ENCODE peak calls at places on chromosomes 1 and 21, in four cellular contexts. E is brain microvascular endothelial cell, I is fibroblast of lung, J is kidney epithelial cell. T is an unnamed sample.

GRCh38 chr1:34983700-34984355 is 1.3 kb downstream of the TMEM35B start:
- DNase-seq in E (no peak), I (no peak), J (no peak), T (no peak)

GRCh38 chr1:225418059-225418458 is 9.8 kb downstream of the LBR start:
- DNase-seq in E (no peak), I (no peak), J (no peak), T (no peak)

GRCh38 chr1:16900771-16901170 is 5.0 kb downstream of the RNU1-2 start:
- DNase-seq in E (no peak), I (no peak), J (no peak), T (no peak)

GRCh38 chr1:9008236-9008635 is 18.0 kb downstream of the SLC2A7 start:
- DNase-seq in E (no peak), I (no peak), J (no peak), T (no peak)

GRCh38 chr1:101081496-101082282 is 56.1 kb upstream of the DPH5 start:
- DNase-seq in E (no peak), I (no peak), J (no peak), T (no peak)

GRCh38 chr1:231232870-231233734 is 7.9 kb upstream of the GNPAT start:
- DNase-seq in E (no peak), I (no peak), J (no peak), T (no peak)

GRCh38 chr1:175129182-175129581 is 61.5 kb downstream of the TNN start:
- DNase-seq in E (no peak), I (peak), J (no peak), T (no peak)

GRCh38 chr1:56285554-56286402 is 293.6 kb downstream of the PLPP3 start:
- DNase-seq in E (peak), I (no peak), J (no peak), T (no peak)

GRCh38 chr1:105137543-105138444 is 1388.1 kb downstream of the AMY1C start:
- DNase-seq in E (no peak), I (no peak), J (no peak), T (no peak)

GRCh38 chr1:232901255-232901654 is 49.2 kb upstream of the NTPCR start:
- DNase-seq in E (no peak), I (no peak), J (no peak), T (no peak)

GRCh38 chr1:51119331-51119730 is 17.3 kb downstream of the C1orf185 start:
- DNase-seq in E (no peak), I (no peak), J (no peak), T (no peak)

GRCh38 chr21:26587621-26588260 is 14.7 kb upstream of the CYYR1 start:
- DNase-seq in E (peak), I (peak), J (no peak), T (no peak)

GRCh38 chr1:168443899-168444298 is 99.9 kb downstream of the XCL2 start:
- DNase-seq in E (no peak), I (no peak), J (no peak), T (no peak)

GRCh38 chr1:112714313-112715263 is 544 bp downstream of the PPM1J start:
- DNase-seq in E (no peak), I (no peak), J (no peak), T (no peak)

GRCh38 chr1:199265319-199265718 is 626.5 kb downstream of the PTPRC start:
- DNase-seq in E (no peak), I (no peak), J (no peak), T (no peak)

GRCh38 chr1:200666309-200666708 is 3.4 kb downstream of the DDX59 start:
- DNase-seq in E (no peak), I (no peak), J (no peak), T (no peak)

GRCh38 chr1:8825985-8826481 is 8.6 kb upstream of the RERE start:
- DNase-seq in E (peak), I (peak), J (no peak), T (no peak)

GRCh38 chr1:86714159-86714558 is 9.8 kb downstream of the SH3GLB1 start:
- DNase-seq in E (no peak), I (peak), J (no peak), T (no peak)

GRCh38 chr21:43775795-43776430 is at the start of gene CSTB:
- DNase-seq in E (no peak), I (peak), J (no peak), T (no peak)

GRCh38 chr1:198387587-198387986 is 152.9 kb downstream of the ATP6V1G3 start:
- DNase-seq in E (peak), I (no peak), J (no peak), T (no peak)

GRCh38 chr1:236507022-236507700 is 16.6 kb upstream of the LGALS8 start:
- DNase-seq in E (peak), I (no peak), J (no peak), T (no peak)

GRCh38 chr1:223856386-223856785 is 10.6 kb upstream of the TP53BP2 start:
- DNase-seq in E (no peak), I (no peak), J (no peak), T (no peak)

GRCh38 chr1:243475966-243476365 is 220.1 kb downstream of the SDCCAG8 start:
- DNase-seq in E (peak), I (peak), J (no peak), T (no peak)

GRCh38 chr1:50724626-50725286 is 235.3 kb downstream of the FAF1 start:
- DNase-seq in E (no peak), I (no peak), J (no peak), T (no peak)

GRCh38 chr1:39529901-39530535 is 38.6 kb downstream of the BMP8A start:
- DNase-seq in E (no peak), I (no peak), J (no peak), T (no peak)

GRCh38 chr1:41439234-41439633 is 45.2 kb downstream of the EDN2 start:
- DNase-seq in E (no peak), I (no peak), J (no peak), T (no peak)

DNA sequence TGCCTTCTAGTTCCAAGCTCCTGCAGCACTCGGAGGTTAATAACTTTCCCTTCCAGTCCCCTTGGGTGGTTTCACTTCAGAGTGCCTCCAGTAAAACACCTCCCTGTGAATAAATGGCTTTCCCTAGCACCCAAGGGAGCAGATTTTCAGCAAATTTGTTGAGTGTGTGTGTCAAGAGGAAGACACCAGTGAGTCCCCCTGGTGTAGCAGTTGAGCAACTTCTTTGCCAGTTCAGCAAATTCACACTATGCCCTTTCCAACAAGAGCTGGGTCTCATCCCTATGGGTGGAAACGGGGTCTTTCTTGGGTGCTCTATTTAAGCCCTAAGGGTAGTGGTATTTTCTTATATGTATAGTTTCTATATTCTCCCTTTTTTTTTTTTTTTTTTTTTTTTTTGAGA is 806 bp upstream of the AADACL4 start:
- DNase-seq in E (no peak), I (no peak), J (no peak), T (no peak)
- TF ChIP-seq CTCF in E (no peak), I (no peak), J (no peak), T (peak)

GRCh38 chr1:116824631-116825399 is 70.6 kb downstream of the CD2 start:
- DNase-seq in E (no peak), I (no peak), J (no peak), T (no peak)
- H3K4me3 ChIP-seq in E (no peak), I (no peak), J (no peak), T (no peak)

GRCh38 chr1:109716121-109716520 is 4.1 kb downstream of the GSTM5 start:
- DNase-seq in E (no peak), I (no peak), J (no peak), T (no peak)

GRCh38 chr1:109716570-109717090 is 4.6 kb downstream of the GSTM5 start:
- DNase-seq in E (no peak), I (no peak), J (no peak), T (no peak)

GRCh38 chr1:109719337-109719837 is 7.3 kb downstream of the GSTM5 start:
- DNase-seq in E (peak), I (peak), J (no peak), T (no peak)

GRCh38 chr1:109717729-109718128 is 5.7 kb downstream of the GSTM5 start:
- DNase-seq in E (no peak), I (no peak), J (no peak), T (no peak)

DNA sequence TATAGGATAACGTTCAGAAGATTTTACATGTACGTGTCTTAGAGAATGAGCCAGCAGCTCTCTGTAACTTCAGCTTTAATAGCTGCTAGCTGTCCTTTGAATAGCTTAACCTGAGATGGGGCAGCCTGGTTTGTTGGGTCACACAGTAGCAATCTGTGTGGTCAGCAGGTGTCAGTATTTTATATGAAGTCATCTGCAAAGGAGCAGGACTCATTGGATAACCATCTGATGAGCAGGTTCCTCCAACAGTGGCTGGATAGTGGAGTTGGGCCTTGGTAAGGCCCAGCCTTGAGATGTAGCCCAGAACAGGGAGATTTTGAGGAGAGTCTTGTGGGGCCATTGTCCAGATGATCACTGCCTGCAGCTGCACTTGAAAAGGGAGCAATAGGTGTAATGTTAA is 6.4 kb downstream of the GSTM5 start:
- DNase-seq in E (no peak), I (no peak), J (no peak), T (no peak)
- TF ChIP-seq CTCF in E (no peak), I (no peak), J (peak), T (peak)

DNA sequence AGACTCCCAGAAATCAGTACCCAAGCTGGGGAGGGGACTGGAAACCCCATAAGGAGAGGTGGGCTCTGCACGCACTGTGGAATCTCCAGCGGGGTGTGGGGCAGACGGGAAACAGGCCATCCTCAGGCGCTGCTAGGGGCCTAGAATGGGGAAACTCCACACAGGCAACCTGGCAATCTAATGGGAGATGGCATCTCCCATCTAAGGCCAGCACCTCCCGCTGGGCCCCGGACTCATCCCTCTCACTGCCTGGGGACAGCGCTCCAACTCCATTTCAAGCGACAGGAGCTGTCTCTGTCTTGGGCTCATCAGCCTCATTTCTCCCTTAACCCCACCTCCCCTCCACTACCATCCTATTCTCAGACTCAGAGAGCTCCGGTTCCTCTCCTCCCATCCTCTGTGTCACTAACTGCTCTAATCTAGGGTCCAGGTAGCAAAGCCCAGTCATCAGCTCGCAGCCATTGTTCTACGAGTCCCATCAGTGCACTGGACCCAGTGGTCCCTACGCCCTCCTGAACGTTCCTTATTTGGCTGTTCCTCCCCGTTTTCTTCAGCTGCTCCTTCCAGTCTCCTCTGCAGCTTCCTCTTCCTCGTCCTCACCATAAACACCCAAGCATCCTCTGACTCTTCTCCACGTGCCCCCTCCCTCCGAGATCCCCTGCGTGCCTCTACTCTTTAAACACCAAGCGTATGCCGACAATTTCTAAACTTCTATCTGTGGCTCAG is 93.3 kb upstream of the CASZ1 start:
- DNase-seq in E (no peak), I (no peak), J (no peak), T (no peak)
- H3K4me3 ChIP-seq in E (no peak), I (no peak), J (no peak), T (no peak)

GRCh38 chr21:45409466-45410150 is 4.6 kb downstream of the COL18A1 start:
- DNase-seq in E (no peak), I (no peak), J (no peak), T (no peak)

GRCh38 chr21:45406801-45407628 is 2.0 kb downstream of the COL18A1 start:
- DNase-seq in E (no peak), I (no peak), J (no peak), T (no peak)

GRCh38 chr21:45408811-45409261 is 3.9 kb downstream of the COL18A1 start:
- DNase-seq in E (no peak), I (no peak), J (no peak), T (no peak)

GRCh38 chr21:45407629-45408247 is 2.8 kb downstream of the COL18A1 start:
- DNase-seq in E (no peak), I (no peak), J (no peak), T (no peak)

DNA sequence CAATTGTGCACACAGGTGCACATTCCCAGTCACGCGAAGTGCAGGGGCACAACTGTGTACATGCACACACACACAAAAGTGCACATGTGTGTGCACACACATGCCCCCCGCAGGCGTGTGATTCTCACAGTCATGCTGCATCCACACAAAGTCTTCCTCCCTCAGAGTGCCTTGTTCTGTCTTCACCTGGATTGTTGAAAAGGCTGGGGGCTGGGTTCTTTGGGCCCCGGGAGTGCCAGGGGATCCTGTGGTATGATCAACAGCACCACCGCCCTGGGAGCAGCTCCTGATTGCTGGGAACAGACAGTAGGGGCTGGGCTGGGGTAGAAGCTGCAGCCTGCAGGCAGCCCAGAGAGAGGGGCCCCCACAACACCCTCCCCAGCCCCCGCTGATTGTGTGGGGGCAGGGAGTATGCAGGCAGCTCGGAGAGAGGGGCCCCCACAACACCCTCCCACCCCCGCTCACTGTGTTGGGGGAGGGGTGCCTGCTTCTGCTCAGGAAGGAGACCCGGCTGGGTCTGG is 3.4 kb downstream of the COL18A1 start:
- DNase-seq in E (no peak), I (no peak), J (no peak), T (no peak)
- TF ChIP-seq CTCF in E (no peak), I (no peak), J (no peak), T (no peak)

GRCh38 chr1:47225430-47226100 is 6.5 kb downstream of the TAL1 start:
- DNase-seq in E (no peak), I (no peak), J (no peak), T (no peak)

GRCh38 chr1:47224676-47225399 is 7.2 kb downstream of the TAL1 start:
- DNase-seq in E (no peak), I (no peak), J (no peak), T (no peak)

GRCh38 chr1:47223921-47224675 is 7.9 kb downstream of the TAL1 start:
- DNase-seq in E (no peak), I (no peak), J (no peak), T (no peak)

GRCh38 chr1:47227370-47228232 is 4.4 kb downstream of the TAL1 start:
- DNase-seq in E (no peak), I (no peak), J (no peak), T (no peak)

DNA sequence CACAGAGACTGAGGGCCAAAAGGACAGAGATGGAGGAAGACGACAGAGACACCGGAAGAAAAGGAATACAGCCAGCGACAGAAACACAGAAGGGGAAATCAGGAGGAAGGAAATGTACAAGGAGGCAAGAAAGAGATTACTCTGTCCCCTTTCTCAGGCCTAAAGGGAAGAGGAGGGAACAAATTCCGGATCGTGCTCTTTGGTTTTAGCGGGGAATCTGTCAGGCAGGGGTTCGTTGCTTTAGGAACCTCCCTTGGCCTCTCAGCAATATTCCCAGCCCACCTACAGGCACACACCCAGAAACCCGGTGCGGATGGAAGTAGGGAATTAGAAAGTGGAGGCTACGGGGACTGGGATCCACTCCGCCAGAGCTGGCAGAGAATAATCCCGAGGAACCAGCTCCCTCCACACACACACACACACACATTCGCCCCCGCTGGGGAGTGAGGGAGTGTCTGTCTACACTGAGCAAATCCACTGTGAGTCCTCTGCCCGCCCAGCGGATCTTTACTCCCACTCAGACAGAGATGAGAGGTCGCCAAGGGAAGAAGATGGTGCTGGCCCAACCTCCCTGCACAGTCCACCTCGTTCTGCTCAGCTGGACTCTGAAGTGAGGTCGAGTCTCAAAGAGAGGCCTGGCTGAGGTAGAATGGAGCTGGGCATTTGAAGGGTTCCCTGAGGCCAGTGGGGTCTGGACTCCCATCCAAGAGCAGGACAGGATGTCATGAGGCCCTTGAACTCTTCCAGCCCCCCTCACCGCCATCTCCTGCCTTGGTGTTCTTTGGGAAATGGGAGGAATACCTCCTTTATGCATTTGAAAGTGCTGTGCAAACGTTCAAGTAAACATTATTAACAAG is 5.7 kb downstream of the TAL1 start:
- DNase-seq in E (no peak), I (no peak), J (no peak), T (no peak)
- H3K4me3 ChIP-seq in E (no peak), I (no peak), J (no peak), T (no peak)

DNA sequence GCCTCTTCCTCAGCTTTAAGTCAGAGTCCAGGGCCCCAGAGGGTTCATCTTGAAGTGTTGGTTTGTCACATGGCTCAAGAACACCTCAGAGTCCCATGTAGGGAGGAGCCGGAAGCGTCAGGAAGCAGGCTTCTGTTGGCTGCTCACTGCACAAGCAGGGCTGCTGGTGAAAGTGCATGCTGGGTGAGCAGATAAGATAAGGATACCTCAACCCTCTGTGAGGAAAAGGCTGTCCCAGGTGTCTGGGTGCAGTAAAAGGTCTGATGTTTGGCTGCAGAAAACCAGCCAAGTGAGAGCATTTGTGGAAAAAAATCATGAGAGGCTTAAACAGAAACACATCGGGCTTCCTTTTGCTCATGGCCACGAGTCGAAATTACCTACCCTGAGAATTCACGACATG is 6.2 kb upstream of the TEX35 start:
- DNase-seq in E (no peak), I (no peak), J (no peak), T (no peak)
- TF ChIP-seq CTCF in E (no peak), I (no peak), J (no peak), T (no peak)

DNA sequence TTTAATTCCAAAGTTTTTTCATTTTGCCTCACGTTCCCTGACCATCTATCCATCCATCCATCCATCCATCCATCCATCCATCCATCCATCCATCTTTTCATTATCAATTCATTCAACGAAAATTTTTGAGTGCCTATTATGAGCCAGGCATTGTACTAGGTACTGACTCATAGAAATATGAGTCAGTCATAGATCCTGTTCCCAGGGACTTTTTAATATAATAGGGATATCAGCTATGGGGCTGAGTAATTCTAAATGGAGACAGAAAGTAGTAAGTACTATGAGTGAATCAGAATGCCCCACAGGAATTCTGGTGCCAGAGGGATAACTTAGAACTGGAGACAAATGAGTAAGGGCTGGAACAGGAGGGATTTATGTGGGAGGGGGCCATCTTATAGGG is 49.8 kb upstream of the GNG12 start:
- DNase-seq in E (peak), I (peak), J (no peak), T (no peak)
- H3K4me3 ChIP-seq in E (no peak), I (no peak), J (no peak), T (no peak)

GRCh38 chr1:90616395-90616794 is 100.7 kb downstream of the BARHL2 start:
- DNase-seq in E (peak), I (no peak), J (no peak), T (no peak)
- TF ChIP-seq CTCF in E (peak), I (no peak), J (peak), T (peak)

GRCh38 chr1:169797281-169797680 is 2.6 kb upstream of the METTL18 start:
- DNase-seq in E (no peak), I (no peak), J (no peak), T (no peak)
- H3K4me3 ChIP-seq in E (no peak), I (no peak), J (no peak), T (no peak)

T was measured in epithelial cell of proximal tubule.